ENCODE peak calls at places on chromosomes 6 and 20, in seven cellular contexts. P, S, Z, G, N, E and V are unnamed samples.

GRCh38 chr6:2632368-2632767 is 118.4 kb downstream of the MYLK4 start:
- DNase-seq in P (no peak), S (no peak), Z (no peak), G (no peak), N (no peak), E (no peak), V (no peak)

GRCh38 chr6:45577836-45578504 is 200.2 kb upstream of the SUPT3H start:
- DNase-seq in P (peak), S (no peak), Z (no peak), G (no peak), N (no peak), E (no peak), V (no peak)

GRCh38 chr6:132797975-132798819 is at the start of gene SLC18B1:
- DNase-seq in P (peak), S (peak), Z (peak), G (peak), N (peak), E (peak), V (peak)

GRCh38 chr20:23449400-23449799 is 3.3 kb downstream of the CST11 start:
- DNase-seq in P (peak), S (no peak), Z (no peak), G (no peak), N (no peak), E (peak), V (no peak)

GRCh38 chr6:32761084-32761483 is 2.2 kb downstream of the HLA-DQB2 start:
- DNase-seq in P (no peak), S (no peak), Z (no peak), G (no peak), N (no peak), E (no peak), V (no peak)

GRCh38 chr6:136717297-136717990 is 74.8 kb downstream of the MAP3K5 start:
- DNase-seq in P (peak), S (no peak), Z (no peak), G (no peak), N (no peak), E (no peak), V (no peak)

GRCh38 chr6:1554881-1555569 is 54.7 kb upstream of the FOXC1 start:
- DNase-seq in P (peak), S (peak), Z (peak), G (peak), N (peak), E (no peak), V (no peak)

GRCh38 chr6:41658551-41659069 is 20.3 kb downstream of the MDFI start:
- DNase-seq in P (no peak), S (no peak), Z (no peak), G (no peak), N (no peak), E (no peak), V (no peak)

GRCh38 chr20:57072184-57072583 is 194.3 kb downstream of the BMP7 start:
- DNase-seq in P (no peak), S (no peak), Z (no peak), G (no peak), N (no peak), E (no peak), V (no peak)